ENCODE peak calls at places on chromosomes 12 and 14, in nine cellular contexts. N is AG08396; C is lung; K is cerebellum; U is AG08395; T is activated CD4-positive, CD25-positive, alpha-beta regulatory T cell; I is H54; L is T47D; D is non-pigmented ciliary epithelial cell. A is an unnamed sample.

GRCh38 chr14:78367355-78367754 is 197.2 kb downstream of the NRXN3 start:
- DNase-seq in N (no peak), C (no peak), K (no peak), U (no peak), T (no peak), I (no peak), L (no peak), D (no peak), A (no peak)

GRCh38 chr14:87461704-87462103 is 531.3 kb downstream of the GALC start:
- DNase-seq in N (no peak), C (no peak), K (no peak), U (no peak), T (no peak), I (no peak), L (no peak), D (no peak), A (no peak)

GRCh38 chr12:122022393-122023338 is 982 bp downstream of the BCL7A start:
- DNase-seq in N (peak), C (no peak), K (peak), U (peak), T (no peak), I (no peak), L (peak), D (no peak), A (no peak)

GRCh38 chr14:29724991-29725390 is 202.7 kb downstream of the PRKD1 start:
- DNase-seq in N (no peak), C (peak), K (no peak), U (no peak), T (no peak), I (no peak), L (no peak), D (no peak), A (no peak)

GRCh38 chr12:46788247-46788887 is 37.4 kb downstream of the SLC38A4 start:
- DNase-seq in N (no peak), C (no peak), K (no peak), U (no peak), T (no peak), I (no peak), L (no peak), D (no peak), A (no peak)

GRCh38 chr14:36773136-36773540 is 111.5 kb downstream of the PAX9 start:
- DNase-seq in N (no peak), C (no peak), K (no peak), U (peak), T (no peak), I (no peak), L (no peak), D (peak), A (no peak)

GRCh38 chr12:111185206-111185888 is 183.5 kb downstream of the PHETA1 start:
- DNase-seq in N (no peak), C (no peak), K (no peak), U (no peak), T (no peak), I (no peak), L (no peak), D (no peak), A (no peak)

GRCh38 chr12:55931317-55931779 is 386 bp downstream of the DGKA start:
- DNase-seq in N (peak), C (no peak), K (peak), U (no peak), T (no peak), I (no peak), L (peak), D (no peak), A (no peak)